ENCODE peak calls at places on chromosomes 16 and 17, in four cellular contexts. E is fibroblast of mammary gland, C is uterus, L is HFF-Myc. G is an unnamed sample.

GRCh38 chr17:79843917-79844815 is 4.9 kb upstream of the CBX4 start:
- DNase-seq in L (no peak), E (peak), C (peak), G (no peak)

GRCh38 chr17:40331743-40332641 is 23.0 kb downstream of the RARA start:
- DNase-seq in C (peak), L (no peak), E (peak), G (peak)

GRCh38 chr16:89188064-89188441 is 12.3 kb downstream of the SLC22A31 start:
- DNase-seq in L (no peak), E (no peak), C (no peak), G (no peak)

GRCh38 chr17:17125136-17126084 is 80.7 kb downstream of the PLD6 start:
- DNase-seq in E (peak), L (no peak), C (no peak), G (no peak)

GRCh38 chr17:65772989-65773388 is 211.5 kb upstream of the AXIN2 start:
- DNase-seq in C (no peak), E (no peak), L (no peak), G (no peak)

GRCh38 chr17:47244697-47245096 is 8.9 kb upstream of the ITGB3 start:
- DNase-seq in C (no peak), L (no peak), E (peak), G (no peak)

GRCh38 chr17:79295307-79295706 is 220.7 kb downstream of the ENGASE start:
- DNase-seq in C (no peak), E (no peak), L (no peak), G (no peak)

GRCh38 chr16:71933913-71934696 is 38.8 kb downstream of the IST1 start:
- DNase-seq in C (no peak), L (no peak), E (peak), G (no peak)

GRCh38 chr17:81526662-81527571 is 1.3 kb upstream of the FSCN2 start:
- DNase-seq in E (no peak), L (no peak), C (no peak), G (no peak)

GRCh38 chr16:88633684-88634140 is 4.7 kb upstream of the IL17C start:
- DNase-seq in L (no peak), E (peak), C (no peak), G (no peak)

GRCh38 chr16:77732241-77732946 is 10.1 kb downstream of the NUDT7 start:
- DNase-seq in L (no peak), C (no peak), E (peak), G (no peak)

GRCh38 chr16:84699147-84699711 is 571 bp upstream of the USP10 start:
- DNase-seq in L (no peak), C (no peak), E (no peak), G (no peak)

GRCh38 chr17:80461527-80462166 is 14.8 kb downstream of the NPTX1 start:
- DNase-seq in E (no peak), L (no peak), C (no peak), G (no peak)

GRCh38 chr17:13957636-13958035 is 111.7 kb upstream of the COX10 start:
- DNase-seq in E (peak), C (no peak), L (no peak), G (no peak)

GRCh38 chr16:86510465-86511261 is at the start of gene FOXF1:
- DNase-seq in C (no peak), L (no peak), E (peak), G (no peak)

GRCh38 chr16:47970291-47970931 is 185.4 kb downstream of the ABCC12 start:
- DNase-seq in C (no peak), L (peak), E (peak), G (no peak)

GRCh38 chr16:20755238-20755637 is 8.6 kb upstream of the ACSM3 start:
- DNase-seq in E (no peak), L (no peak), C (no peak), G (no peak)

GRCh38 chr16:81975637-81976036 is 35.6 kb downstream of the SDR42E1 start:
- DNase-seq in L (no peak), E (no peak), C (no peak), G (no peak)

GRCh38 chr16:54526087-54526486 is 239.5 kb upstream of the IRX3 start:
- DNase-seq in E (no peak), L (no peak), C (no peak), G (no peak)

GRCh38 chr17:40443196-40443987 is at the start of gene IGFBP4:
- DNase-seq in E (peak), L (no peak), C (peak), G (peak)

GRCh38 chr17:74429604-74430384 is 2.1 kb upstream of the GPRC5C start:
- DNase-seq in E (peak), C (no peak), L (no peak), G (peak)

GRCh38 chr17:47225436-47225858 is 16.3 kb downstream of the MYL4 start:
- DNase-seq in C (peak), E (peak), L (peak), G (peak)

GRCh38 chr17:78034429-78035091 is 76.1 kb downstream of the TNRC6C start:
- DNase-seq in L (no peak), E (peak), C (no peak), G (no peak)

GRCh38 chr17:74012465-74012864 is 191.0 kb upstream of the RPL38 start:
- DNase-seq in L (no peak), E (no peak), C (no peak), G (no peak)

GRCh38 chr16:82182237-82183003 is 12.4 kb upstream of the MPHOSPH6 start:
- DNase-seq in L (no peak), E (no peak), C (no peak), G (no peak)

GRCh38 chr16:24700549-24701392 is 28.7 kb upstream of the TNRC6A start:
- DNase-seq in E (peak), L (peak), C (peak), G (peak)

GRCh38 chr16:16120382-16121184 is 102.7 kb downstream of the ABCC6 start:
- DNase-seq in L (no peak), E (no peak), C (no peak), G (no peak)

GRCh38 chr16:55817236-55817912 is 15.5 kb downstream of the CES1 start:
- DNase-seq in C (no peak), E (peak), L (no peak), G (no peak)

GRCh38 chr17:39261286-39261685 is 35.5 kb upstream of the STAC2 start:
- DNase-seq in L (no peak), C (no peak), E (no peak), G (no peak)
- TF ChIP-seq CTCF in L (peak), C (no peak), E (no peak), G (no peak)

GRCh38 chr17:59534583-59534982 is 30.8 kb upstream of the DHX40 start:
- DNase-seq in L (no peak), C (no peak), E (peak), G (no peak)
- TF ChIP-seq CTCF in L (no peak), C (no peak), E (no peak), G (no peak)

GRCh38 chr16:17930280-17930679 is 406.3 kb downstream of the NPIPA8 start:
- DNase-seq in E (peak), L (no peak), C (no peak), G (no peak)
- TF ChIP-seq CTCF in E (peak), L (no peak), C (no peak), G (no peak)

DNA sequence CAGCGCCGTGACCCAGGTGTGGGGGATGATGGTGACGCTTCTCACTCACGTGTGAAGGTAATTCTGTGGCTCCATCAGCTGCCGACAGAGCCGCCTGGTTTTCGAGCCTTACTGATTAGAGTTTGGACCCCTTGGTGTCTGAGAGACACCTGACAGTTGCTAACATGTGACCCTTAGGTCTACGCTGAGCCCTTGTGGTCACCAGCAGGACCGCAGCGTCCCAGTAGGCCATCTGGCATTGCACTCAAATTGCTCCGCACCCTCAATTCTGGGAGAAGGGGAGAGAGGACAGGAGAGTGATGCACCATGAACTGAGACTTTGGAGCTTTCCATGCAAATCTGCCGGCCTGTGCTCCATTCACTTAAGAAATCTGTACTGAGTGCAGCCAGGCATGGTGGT is 2.5 kb downstream of the FLYWCH1 start:
- DNase-seq in C (no peak), E (no peak), L (no peak), G (no peak)
- TF ChIP-seq CTCF in C (no peak), E (no peak), L (no peak), G (no peak)

GRCh38 chr17:3533752-3534151 is 23.9 kb downstream of the TRPV3 start:
- DNase-seq in E (no peak), L (no peak), C (no peak), G (no peak)

GRCh38 chr17:3532859-3533142 is 24.8 kb downstream of the TRPV3 start:
- DNase-seq in L (no peak), E (no peak), C (no peak), G (no peak)

GRCh38 chr17:3536736-3537135 is 20.9 kb downstream of the TRPV3 start:
- DNase-seq in E (no peak), L (no peak), C (no peak), G (no peak)

GRCh38 chr17:3534881-3535252 is 22.7 kb downstream of the TRPV3 start:
- DNase-seq in E (peak), C (no peak), L (no peak), G (no peak)

DNA sequence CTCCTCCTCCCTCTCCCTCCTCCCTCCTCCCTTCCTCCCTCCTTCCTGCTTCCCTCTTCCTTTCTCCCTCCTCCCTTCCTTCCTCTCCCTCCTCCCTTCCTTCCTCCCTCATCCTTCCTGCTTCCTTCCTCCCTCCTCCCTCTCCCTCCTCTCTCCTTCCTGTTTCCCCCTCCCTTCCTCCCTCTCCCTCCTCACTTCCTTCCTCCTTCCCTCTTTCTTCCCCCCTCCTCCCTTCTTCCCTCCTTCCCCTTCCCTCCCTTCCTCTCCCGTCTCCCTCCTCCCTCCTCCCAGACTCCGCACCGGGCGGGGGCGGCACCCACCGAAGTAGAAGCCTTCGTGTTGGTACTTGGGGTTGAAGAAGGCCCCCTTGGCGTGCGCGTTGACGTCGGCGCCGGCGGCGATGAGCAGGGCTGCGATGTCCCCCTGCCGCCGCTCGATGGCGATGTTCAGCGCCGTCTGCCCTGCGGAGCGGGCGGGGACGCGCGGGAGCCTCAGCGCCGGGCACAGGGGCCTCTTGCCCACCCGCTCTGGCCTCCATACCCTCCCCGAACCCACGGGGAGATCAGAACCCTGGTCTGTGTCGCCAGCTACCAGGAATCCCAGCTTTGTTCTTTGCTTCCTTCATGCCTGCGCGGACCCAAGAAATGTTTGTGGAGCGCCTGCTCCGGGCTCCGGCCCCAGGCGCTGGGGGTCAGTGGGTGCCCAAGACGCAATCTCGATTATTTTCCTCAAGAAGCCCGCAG is 22.2 kb downstream of the TRPV3 start:
- DNase-seq in L (no peak), E (peak), C (peak), G (no peak)
- TF ChIP-seq CTCF in L (peak), E (peak), C (peak), G (no peak)

GRCh38 chr16:31265329-31266245 is 5.8 kb downstream of the ITGAM start:
- DNase-seq in E (peak), C (no peak), L (no peak), G (no peak)
- TF ChIP-seq CTCF in E (no peak), C (no peak), L (no peak), G (no peak)

GRCh38 chr17:69048634-69049033 is 12.1 kb downstream of the ABCA9 start:
- DNase-seq in C (no peak), L (no peak), E (no peak), G (no peak)
- TF ChIP-seq CTCF in C (no peak), L (no peak), E (no peak), G (no peak)